ENCODE peak calls at places on chromosomes 16 and 17, in four cellular contexts. One of them, this sample, is unnamed.

GRCh38 chr16:67666032-67666537 is 465 bp downstream of the ENKD1 start:
- DNase-seq in osteocyte: peak
- DNase-seq in HTR-8/SVneo: peak
- DNase-seq in stimulated activated CD8-positive, alpha-beta memory T cell treated with anti-CD3 and anti-CD28 coated beads, Interleukin-12 subunit alpha, Interleukin-12 subunit beta, amount 100 ng/mL, for 4 hours: no peak
- DNase-seq in this sample: peak

GRCh38 chr16:67270931-67271338 is 8.4 kb upstream of the PLEKHG4 start:
- DNase-seq in osteocyte: no peak
- DNase-seq in HTR-8/SVneo: no peak
- DNase-seq in stimulated activated CD8-positive, alpha-beta memory T cell treated with anti-CD3 and anti-CD28 coated beads, Interleukin-12 subunit alpha, Interleukin-12 subunit beta, amount 100 ng/mL, for 4 hours: no peak
- DNase-seq in this sample: no peak

GRCh38 chr16:55465077-55465896 is 13.7 kb upstream of the MMP2 start:
- DNase-seq in osteocyte: peak
- DNase-seq in HTR-8/SVneo: peak
- DNase-seq in stimulated activated CD8-positive, alpha-beta memory T cell treated with anti-CD3 and anti-CD28 coated beads, Interleukin-12 subunit alpha, Interleukin-12 subunit beta, amount 100 ng/mL, for 4 hours: peak
- DNase-seq in this sample: peak

GRCh38 chr17:10512856-10513255 is 5.5 kb downstream of the MYH1 start:
- DNase-seq in osteocyte: no peak
- DNase-seq in HTR-8/SVneo: no peak
- DNase-seq in stimulated activated CD8-positive, alpha-beta memory T cell treated with anti-CD3 and anti-CD28 coated beads, Interleukin-12 subunit alpha, Interleukin-12 subunit beta, amount 100 ng/mL, for 4 hours: no peak
- DNase-seq in this sample: no peak

GRCh38 chr16:7408700-7409340 is 76.2 kb downstream of the RBFOX1 start:
- DNase-seq in osteocyte: no peak
- DNase-seq in HTR-8/SVneo: no peak
- DNase-seq in stimulated activated CD8-positive, alpha-beta memory T cell treated with anti-CD3 and anti-CD28 coated beads, Interleukin-12 subunit alpha, Interleukin-12 subunit beta, amount 100 ng/mL, for 4 hours: no peak
- DNase-seq in this sample: no peak

GRCh38 chr16:4388275-4389021 is 16.8 kb downstream of the VASN start:
- DNase-seq in osteocyte: no peak
- DNase-seq in HTR-8/SVneo: peak
- DNase-seq in stimulated activated CD8-positive, alpha-beta memory T cell treated with anti-CD3 and anti-CD28 coated beads, Interleukin-12 subunit alpha, Interleukin-12 subunit beta, amount 100 ng/mL, for 4 hours: no peak
- DNase-seq in this sample: no peak

GRCh38 chr17:8148560-8148959 is 3.6 kb downstream of the PER1 start:
- DNase-seq in osteocyte: no peak
- DNase-seq in HTR-8/SVneo: no peak
- DNase-seq in stimulated activated CD8-positive, alpha-beta memory T cell treated with anti-CD3 and anti-CD28 coated beads, Interleukin-12 subunit alpha, Interleukin-12 subunit beta, amount 100 ng/mL, for 4 hours: no peak
- DNase-seq in this sample: no peak

GRCh38 chr16:12323007-12323699 is 346.6 kb downstream of the SNX29 start:
- DNase-seq in osteocyte: no peak
- DNase-seq in HTR-8/SVneo: no peak
- DNase-seq in stimulated activated CD8-positive, alpha-beta memory T cell treated with anti-CD3 and anti-CD28 coated beads, Interleukin-12 subunit alpha, Interleukin-12 subunit beta, amount 100 ng/mL, for 4 hours: peak
- DNase-seq in this sample: no peak

GRCh38 chr17:48241131-48241591 is 133.6 kb downstream of the SNX11 start:
- DNase-seq in osteocyte: no peak
- DNase-seq in HTR-8/SVneo: peak
- DNase-seq in stimulated activated CD8-positive, alpha-beta memory T cell treated with anti-CD3 and anti-CD28 coated beads, Interleukin-12 subunit alpha, Interleukin-12 subunit beta, amount 100 ng/mL, for 4 hours: no peak
- DNase-seq in this sample: peak

GRCh38 chr17:47270946-47271705 is 17.5 kb downstream of the ITGB3 start:
- DNase-seq in osteocyte: no peak
- DNase-seq in HTR-8/SVneo: no peak
- DNase-seq in stimulated activated CD8-positive, alpha-beta memory T cell treated with anti-CD3 and anti-CD28 coated beads, Interleukin-12 subunit alpha, Interleukin-12 subunit beta, amount 100 ng/mL, for 4 hours: no peak
- DNase-seq in this sample: no peak

GRCh38 chr16:84138824-84139627 is 6.0 kb downstream of the HSDL1 start:
- DNase-seq in osteocyte: no peak
- DNase-seq in HTR-8/SVneo: no peak
- DNase-seq in stimulated activated CD8-positive, alpha-beta memory T cell treated with anti-CD3 and anti-CD28 coated beads, Interleukin-12 subunit alpha, Interleukin-12 subunit beta, amount 100 ng/mL, for 4 hours: no peak
- DNase-seq in this sample: peak

GRCh38 chr16:57478396-57479024 is 7.8 kb downstream of the DOK4 start:
- DNase-seq in osteocyte: no peak
- DNase-seq in HTR-8/SVneo: no peak
- DNase-seq in stimulated activated CD8-positive, alpha-beta memory T cell treated with anti-CD3 and anti-CD28 coated beads, Interleukin-12 subunit alpha, Interleukin-12 subunit beta, amount 100 ng/mL, for 4 hours: no peak
- DNase-seq in this sample: no peak

GRCh38 chr16:60200161-60200560 is 1466.0 kb upstream of the GOT2 start:
- DNase-seq in osteocyte: no peak
- DNase-seq in HTR-8/SVneo: no peak
- DNase-seq in stimulated activated CD8-positive, alpha-beta memory T cell treated with anti-CD3 and anti-CD28 coated beads, Interleukin-12 subunit alpha, Interleukin-12 subunit beta, amount 100 ng/mL, for 4 hours: no peak
- DNase-seq in this sample: no peak

GRCh38 chr16:9680968-9681367 is 501.3 kb downstream of the GRIN2A start:
- DNase-seq in osteocyte: no peak
- DNase-seq in HTR-8/SVneo: no peak
- DNase-seq in stimulated activated CD8-positive, alpha-beta memory T cell treated with anti-CD3 and anti-CD28 coated beads, Interleukin-12 subunit alpha, Interleukin-12 subunit beta, amount 100 ng/mL, for 4 hours: no peak
- DNase-seq in this sample: no peak